ENCODE peak calls at places on chromosomes 1 and 21, in ten cellular contexts. One of them, this sample, is unnamed.

GRCh38 chr21:38843806-38844479 is 38.2 kb downstream of the ETS2 start:
- DNase-seq in CD4-positive, CD25-positive, alpha-beta regulatory T cell: no peak
- DNase-seq in C1 segment of cervical spinal cord: no peak
- DNase-seq in KBM-7: no peak
- DNase-seq in effector CD8-positive, alpha-beta T cell: no peak
- DNase-seq in KG1: no peak
- DNase-seq in left colon: no peak
- DNase-seq in LoVo: no peak
- DNase-seq in stimulated activated CD4-positive, alpha-beta T cell treated with anti-CD3 and anti-CD28 coated beads, TNF-alpha, amount 100 ng/mL, for 1 hour: no peak
- DNase-seq in nephron progenitor cell: no peak
- DNase-seq in this sample: no peak

GRCh38 chr21:36155603-36156338 is 853 bp upstream of the DOP1B start:
- DNase-seq in effector CD8-positive, alpha-beta T cell: no peak
- DNase-seq in KG1: no peak
- DNase-seq in CD4-positive, CD25-positive, alpha-beta regulatory T cell: no peak
- DNase-seq in nephron progenitor cell: no peak
- DNase-seq in left colon: peak
- DNase-seq in KBM-7: no peak
- DNase-seq in C1 segment of cervical spinal cord: no peak
- DNase-seq in stimulated activated CD4-positive, alpha-beta T cell treated with anti-CD3 and anti-CD28 coated beads, TNF-alpha, amount 100 ng/mL, for 1 hour: no peak
- DNase-seq in LoVo: peak
- DNase-seq in this sample: peak

GRCh38 chr21:25149022-25149421 is 458.3 kb downstream of the MRPL39 start:
- DNase-seq in C1 segment of cervical spinal cord: no peak
- DNase-seq in KG1: no peak
- DNase-seq in CD4-positive, CD25-positive, alpha-beta regulatory T cell: no peak
- DNase-seq in nephron progenitor cell: no peak
- DNase-seq in effector CD8-positive, alpha-beta T cell: no peak
- DNase-seq in KBM-7: no peak
- DNase-seq in stimulated activated CD4-positive, alpha-beta T cell treated with anti-CD3 and anti-CD28 coated beads, TNF-alpha, amount 100 ng/mL, for 1 hour: no peak
- DNase-seq in left colon: peak
- DNase-seq in LoVo: no peak
- DNase-seq in this sample: no peak

GRCh38 chr1:219427989-219428388 is 184.9 kb downstream of the ZC3H11B start:
- DNase-seq in KBM-7: no peak
- DNase-seq in CD4-positive, CD25-positive, alpha-beta regulatory T cell: no peak
- DNase-seq in nephron progenitor cell: no peak
- DNase-seq in left colon: no peak
- DNase-seq in LoVo: no peak
- DNase-seq in stimulated activated CD4-positive, alpha-beta T cell treated with anti-CD3 and anti-CD28 coated beads, TNF-alpha, amount 100 ng/mL, for 1 hour: no peak
- DNase-seq in C1 segment of cervical spinal cord: no peak
- DNase-seq in KG1: no peak
- DNase-seq in effector CD8-positive, alpha-beta T cell: no peak
- DNase-seq in this sample: no peak

GRCh38 chr1:79497193-79497773 is 490.8 kb upstream of the ADGRL4 start:
- DNase-seq in C1 segment of cervical spinal cord: no peak
- DNase-seq in nephron progenitor cell: peak
- DNase-seq in KG1: peak
- DNase-seq in KBM-7: peak
- DNase-seq in effector CD8-positive, alpha-beta T cell: no peak
- DNase-seq in CD4-positive, CD25-positive, alpha-beta regulatory T cell: no peak
- DNase-seq in LoVo: peak
- DNase-seq in stimulated activated CD4-positive, alpha-beta T cell treated with anti-CD3 and anti-CD28 coated beads, TNF-alpha, amount 100 ng/mL, for 1 hour: no peak
- DNase-seq in left colon: no peak
- DNase-seq in this sample: peak

GRCh38 chr1:207298186-207298585 is 23.3 kb upstream of the CD55 start:
- DNase-seq in KG1: no peak
- DNase-seq in left colon: no peak
- DNase-seq in effector CD8-positive, alpha-beta T cell: no peak
- DNase-seq in nephron progenitor cell: no peak
- DNase-seq in stimulated activated CD4-positive, alpha-beta T cell treated with anti-CD3 and anti-CD28 coated beads, TNF-alpha, amount 100 ng/mL, for 1 hour: no peak
- DNase-seq in C1 segment of cervical spinal cord: no peak
- DNase-seq in KBM-7: no peak
- DNase-seq in LoVo: no peak
- DNase-seq in CD4-positive, CD25-positive, alpha-beta regulatory T cell: no peak
- DNase-seq in this sample: no peak

GRCh38 chr1:192475970-192476369 is 99.6 kb upstream of the RGS1 start:
- DNase-seq in KG1: no peak
- DNase-seq in CD4-positive, CD25-positive, alpha-beta regulatory T cell: no peak
- DNase-seq in nephron progenitor cell: no peak
- DNase-seq in LoVo: no peak
- DNase-seq in stimulated activated CD4-positive, alpha-beta T cell treated with anti-CD3 and anti-CD28 coated beads, TNF-alpha, amount 100 ng/mL, for 1 hour: no peak
- DNase-seq in C1 segment of cervical spinal cord: no peak
- DNase-seq in KBM-7: no peak
- DNase-seq in effector CD8-positive, alpha-beta T cell: no peak
- DNase-seq in left colon: no peak
- DNase-seq in this sample: no peak

GRCh38 chr1:207058878-207059867 is 6.1 kb downstream of the PFKFB2 start:
- DNase-seq in left colon: no peak
- DNase-seq in LoVo: no peak
- DNase-seq in KG1: no peak
- DNase-seq in KBM-7: no peak
- DNase-seq in C1 segment of cervical spinal cord: no peak
- DNase-seq in nephron progenitor cell: peak
- DNase-seq in effector CD8-positive, alpha-beta T cell: no peak
- DNase-seq in CD4-positive, CD25-positive, alpha-beta regulatory T cell: no peak
- DNase-seq in stimulated activated CD4-positive, alpha-beta T cell treated with anti-CD3 and anti-CD28 coated beads, TNF-alpha, amount 100 ng/mL, for 1 hour: no peak
- DNase-seq in this sample: peak

GRCh38 chr1:36971832-36972231 is 62.5 kb downstream of the GRIK3 start:
- DNase-seq in nephron progenitor cell: no peak
- DNase-seq in LoVo: no peak
- DNase-seq in stimulated activated CD4-positive, alpha-beta T cell treated with anti-CD3 and anti-CD28 coated beads, TNF-alpha, amount 100 ng/mL, for 1 hour: no peak
- DNase-seq in C1 segment of cervical spinal cord: no peak
- DNase-seq in KBM-7: no peak
- DNase-seq in effector CD8-positive, alpha-beta T cell: no peak
- DNase-seq in left colon: no peak
- DNase-seq in KG1: no peak
- DNase-seq in CD4-positive, CD25-positive, alpha-beta regulatory T cell: no peak
- DNase-seq in this sample: no peak